ENCODE peak calls at places on chromosomes 6 and 20, in five cellular contexts. V is epithelial cell of esophagus, Y is stomach, C is cardiac fibroblast, T is upper lobe of right lung. U is an unnamed sample.

GRCh38 chr6:17877196-17877889 is 110.1 kb downstream of the KIF13A start:
- DNase-seq in V (peak), Y (no peak), C (peak), T (no peak), U (peak)

GRCh38 chr20:33914871-33915270 is 78.8 kb upstream of the RALY start:
- DNase-seq in V (peak), Y (no peak), C (peak), T (no peak), U (peak)

GRCh38 chr6:10310826-10311225 is 104.0 kb downstream of the TFAP2A start:
- DNase-seq in V (peak), Y (no peak), C (no peak), T (no peak), U (no peak)

GRCh38 chr6:104828478-104828877 is 31.2 kb downstream of the HACE1 start:
- DNase-seq in V (no peak), Y (no peak), C (no peak), T (no peak), U (no peak)

GRCh38 chr6:26028753-26029569 is 58.3 kb upstream of the HFE start:
- DNase-seq in V (no peak), Y (no peak), C (no peak), T (no peak), U (no peak)

GRCh38 chr6:11432091-11432490 is 105.5 kb upstream of the TMEM170B start:
- DNase-seq in V (no peak), Y (no peak), C (no peak), T (no peak), U (peak)

GRCh38 chr6:169965239-169965638 is 213.8 kb downstream of the ERMARD start:
- DNase-seq in V (no peak), Y (no peak), C (no peak), T (no peak), U (no peak)

GRCh38 chr6:27866370-27867050 is 45.7 kb downstream of the OR2B2 start:
- DNase-seq in V (peak), Y (no peak), C (peak), T (no peak), U (peak)

GRCh38 chr6:36912583-36912982 is 26.8 kb downstream of the C6orf89 start:
- DNase-seq in V (peak), Y (no peak), C (peak), T (no peak), U (peak)

GRCh38 chr6:73452107-73452461 is at the start of gene CGAS:
- DNase-seq in V (peak), Y (peak), C (peak), T (peak), U (peak)

GRCh38 chr20:15742627-15743026 is 830.6 kb downstream of the KIF16B start:
- DNase-seq in V (peak), Y (no peak), C (no peak), T (no peak), U (no peak)

GRCh38 chr6:73854998-73855718 is 159.2 kb downstream of the CD109 start:
- DNase-seq in V (peak), Y (no peak), C (peak), T (no peak), U (peak)

GRCh38 chr20:35901678-35902544 is 52.4 kb downstream of the SCAND1 start:
- DNase-seq in V (peak), Y (no peak), C (peak), T (no peak), U (peak)

GRCh38 chr20:46293084-46293483 is 15.2 kb downstream of the CDH22 start:
- DNase-seq in V (peak), Y (no peak), C (peak), T (no peak), U (peak)

GRCh38 chr6:16639689-16640480 is 121.4 kb downstream of the ATXN1 start:
- DNase-seq in V (peak), Y (no peak), C (peak), T (no peak), U (peak)

GRCh38 chr6:166330612-166331011 is 11.7 kb downstream of the SFT2D1 start:
- DNase-seq in V (peak), Y (peak), C (peak), T (peak), U (peak)

GRCh38 chr20:1127840-1128239 is 9.4 kb downstream of the PSMF1 start:
- DNase-seq in V (peak), Y (no peak), C (no peak), T (no peak), U (no peak)

GRCh38 chr6:79584332-79584731 is 46.8 kb upstream of the SH3BGRL2 start:
- DNase-seq in V (no peak), Y (no peak), C (no peak), T (no peak), U (no peak)

GRCh38 chr6:110545081-110545872 is 68.9 kb upstream of the SLC22A16 start:
- DNase-seq in V (no peak), Y (no peak), C (no peak), T (no peak), U (no peak)

GRCh38 chr6:170437719-170438401 is 115.2 kb downstream of the PSMB1 start:
- DNase-seq in V (no peak), Y (no peak), C (no peak), T (no peak), U (peak)

GRCh38 chr20:41161886-41162285 is 24.5 kb downstream of the PLCG1 start:
- DNase-seq in V (no peak), Y (no peak), C (no peak), T (no peak), U (no peak)

GRCh38 chr20:33793011-33793931 is 17.9 kb upstream of the CHMP4B start:
- DNase-seq in V (no peak), Y (no peak), C (peak), T (no peak), U (peak)

GRCh38 chr6:30122515-30122914 is 9.6 kb upstream of the TRIM31 start:
- DNase-seq in V (no peak), Y (no peak), C (no peak), T (no peak), U (peak)

GRCh38 chr20:20410678-20411077 is 42.8 kb downstream of the INSM1 start:
- DNase-seq in V (peak), Y (peak), C (peak), T (no peak), U (no peak)

GRCh38 chr6:66902457-66902856 is 1195.4 kb upstream of the EYS start:
- DNase-seq in V (no peak), Y (no peak), C (no peak), T (no peak), U (no peak)

GRCh38 chr6:124535746-124536145 is 426.5 kb upstream of the RNF217 start:
- DNase-seq in V (peak), Y (no peak), C (peak), T (no peak), U (peak)

GRCh38 chr6:30615958-30616810 is 859 bp downstream of the PPP1R10 start:
- DNase-seq in V (no peak), Y (no peak), C (no peak), T (no peak), U (peak)

GRCh38 chr20:17281478-17281877 is 54.6 kb downstream of the PCSK2 start:
- DNase-seq in V (peak), Y (no peak), C (no peak), T (no peak), U (no peak)

GRCh38 chr20:14569631-14570030 is 232.2 kb upstream of the FLRT3 start:
- DNase-seq in V (no peak), Y (no peak), C (no peak), T (no peak), U (no peak)

GRCh38 chr6:135703621-135704020 is 147.9 kb upstream of the PDE7B start:
- DNase-seq in V (no peak), Y (no peak), C (peak), T (no peak), U (peak)

GRCh38 chr6:169656626-169657610 is 44.9 kb downstream of the WDR27 start:
- DNase-seq in V (no peak), Y (no peak), C (no peak), T (no peak), U (no peak)

GRCh38 chr20:1460275-1460674 is 6.4 kb downstream of the NSFL1C start:
- DNase-seq in V (no peak), Y (no peak), C (no peak), T (no peak), U (no peak)

GRCh38 chr6:18990313-18990978 is 603.3 kb downstream of the RNF144B start:
- DNase-seq in V (peak), Y (peak), C (peak), T (peak), U (peak)

GRCh38 chr20:47335251-47336012 is 21.1 kb downstream of the ZMYND8 start:
- DNase-seq in V (no peak), Y (no peak), C (no peak), T (no peak), U (no peak)

GRCh38 chr6:169071394-169071793 is 182.3 kb downstream of the THBS2 start:
- DNase-seq in V (no peak), Y (no peak), C (no peak), T (no peak), U (no peak)

GRCh38 chr6:73675466-73676098 is 20.4 kb upstream of the CD109 start:
- DNase-seq in V (peak), Y (peak), C (peak), T (no peak), U (peak)

GRCh38 chr20:64110411-64111068 is 3.2 kb upstream of the NPBWR2 start:
- DNase-seq in V (no peak), Y (peak), C (no peak), T (peak), U (no peak)

GRCh38 chr20:14761903-14762302 is 424.5 kb upstream of the FLRT3 start:
- DNase-seq in V (no peak), Y (no peak), C (no peak), T (no peak), U (no peak)

GRCh38 chr20:2845607-2846006 is 5.1 kb downstream of the VPS16 start:
- DNase-seq in V (no peak), Y (no peak), C (no peak), T (no peak), U (no peak)
- H3K4me3 ChIP-seq in V (no peak), Y (no peak), C (no peak), T (no peak), U (no peak)

DNA sequence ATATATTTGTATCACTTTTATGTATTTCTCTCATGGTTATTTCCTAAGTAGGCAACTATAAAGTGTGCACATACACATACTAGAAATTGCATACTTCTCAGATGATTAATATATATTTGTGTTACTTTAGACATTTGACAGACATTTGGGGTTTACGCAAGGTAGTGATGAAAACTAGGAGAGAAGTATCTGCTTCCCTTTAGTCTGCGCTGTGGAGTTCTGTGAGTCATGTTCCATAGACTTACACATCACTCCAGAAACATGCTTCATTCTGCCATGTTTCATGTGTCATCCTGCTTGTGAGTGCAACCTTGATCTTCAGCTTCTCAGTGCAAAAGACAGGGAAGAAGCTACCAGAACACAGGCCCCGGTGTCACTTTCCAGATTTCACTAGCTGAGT is 200.7 kb upstream of the BMP2 start:
- DNase-seq in V (peak), Y (no peak), C (peak), T (no peak), U (peak)
- TF ChIP-seq CTCF in V (no peak), Y (no peak), C (no peak), T (no peak), U (no peak)

DNA sequence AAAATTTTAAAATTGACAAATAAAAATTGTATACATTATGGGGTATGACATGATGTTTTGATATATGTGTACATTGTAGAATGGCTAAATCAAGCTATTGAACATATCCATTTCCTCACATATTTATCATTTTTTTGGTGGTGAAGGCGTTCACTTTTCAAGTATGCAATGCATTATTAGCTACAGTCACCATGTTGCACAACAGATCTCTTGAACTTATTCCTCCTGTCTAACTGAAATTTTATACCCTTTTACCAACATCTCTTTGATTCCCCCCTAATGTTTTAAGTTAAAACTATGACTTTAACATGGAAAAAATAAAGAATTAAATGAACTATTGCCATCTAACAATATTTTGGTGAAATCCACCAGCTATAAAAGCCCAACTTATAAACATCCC is 65.2 kb upstream of the UST start:
- DNase-seq in V (no peak), Y (no peak), C (no peak), T (no peak), U (peak)
- H3K4me3 ChIP-seq in V (no peak), Y (no peak), C (no peak), T (no peak), U (no peak)

GRCh38 chr20:7274870-7275269 is 507.4 kb downstream of the BMP2 start:
- DNase-seq in V (peak), Y (no peak), C (no peak), T (no peak), U (no peak)

GRCh38 chr20:7269452-7269851 is 502.0 kb downstream of the BMP2 start:
- DNase-seq in V (peak), Y (no peak), C (no peak), T (no peak), U (no peak)

GRCh38 chr20:7275628-7276237 is 508.2 kb downstream of the BMP2 start:
- DNase-seq in V (no peak), Y (no peak), C (no peak), T (no peak), U (no peak)

GRCh38 chr20:7272512-7272911 is 505.0 kb downstream of the BMP2 start:
- DNase-seq in V (no peak), Y (no peak), C (no peak), T (no peak), U (no peak)
- TF ChIP-seq CTCF in V (peak), Y (no peak), C (peak), T (no peak), U (peak)

GRCh38 chr6:97470322-97470721 is 187.3 kb upstream of the MMS22L start:
- DNase-seq in V (no peak), Y (no peak), C (no peak), T (no peak), U (no peak)
- H3K4me3 ChIP-seq in V (no peak), Y (no peak), C (no peak), T (no peak), U (no peak)

U was measured in fibroblast of mammary gland.